ENCODE peak calls at places on chromosomes 1 and 21, in eight cellular contexts. G is K562, K is ovary, M is stomach, Z is suprapubic skin, W is SK-N-SH, V is A549, D is H1. U is an unnamed sample.

GRCh38 chr1:6464514-6464836 is 1.5 kb downstream of the TNFRSF25 start:
- DNase-seq in G (no peak), K (no peak), M (peak; percentile 90), Z (no peak), W (no peak), V (no peak), D (no peak), U (peak; percentile 70)

GRCh38 chr1:17649371-17650106 is 105.6 kb upstream of the ACTL8 start:
- DNase-seq in G (no peak), K (no peak), M (no peak), Z (no peak), W (no peak), V (no peak), D (no peak), U (no peak)

GRCh38 chr1:111960971-111961370 is 28.5 kb downstream of the KCND3 start:
- DNase-seq in G (no peak), K (no peak), M (no peak), Z (no peak), W (no peak), V (no peak), D (no peak), U (no peak)

GRCh38 chr1:4596486-4596885 is 57.9 kb upstream of the AJAP1 start:
- DNase-seq in G (no peak), K (no peak), M (peak; percentile 14), Z (peak; percentile 66), W (no peak), V (no peak), D (no peak), U (no peak)

GRCh38 chr1:5311634-5312298 is 657.4 kb downstream of the AJAP1 start:
- DNase-seq in G (no peak), K (no peak), M (no peak), Z (no peak), W (peak; percentile 71), V (no peak), D (no peak), U (no peak)

GRCh38 chr1:61491497-61491896 is 233.4 kb downstream of the TM2D1 start:
- DNase-seq in G (no peak), K (no peak), M (no peak), Z (no peak), W (no peak), V (no peak), D (no peak), U (no peak)

GRCh38 chr1:82161651-82162238 is 361.0 kb downstream of the ADGRL2 start:
- DNase-seq in G (no peak), K (no peak), M (no peak), Z (no peak), W (no peak), V (no peak), D (no peak), U (peak; percentile 11)

GRCh38 chr1:156581661-156582387 is 2.3 kb downstream of the TTC24 start:
- DNase-seq in G (no peak), K (peak; percentile 28), M (no peak), Z (no peak), W (no peak), V (no peak), D (no peak), U (no peak)

GRCh38 chr1:243312962-243313634 is 57.3 kb downstream of the SDCCAG8 start:
- DNase-seq in G (no peak), K (no peak), M (no peak), Z (no peak), W (no peak), V (no peak), D (no peak), U (no peak)

GRCh38 chr1:47224676-47225399 is 7.2 kb downstream of the TAL1 start:
- DNase-seq in G (no peak), K (no peak), M (no peak), Z (no peak), W (peak; percentile 57), V (no peak), D (no peak), U (no peak)

GRCh38 chr1:47227370-47228232 is 4.4 kb downstream of the TAL1 start:
- DNase-seq in G (no peak), K (no peak), M (no peak), Z (no peak), W (no peak), V (no peak), D (no peak), U (no peak)

GRCh38 chr1:47225430-47226100 is 6.5 kb downstream of the TAL1 start:
- DNase-seq in G (no peak), K (no peak), M (no peak), Z (no peak), W (peak; percentile 74), V (no peak), D (no peak), U (no peak)

GRCh38 chr1:47223921-47224675 is 7.9 kb downstream of the TAL1 start:
- DNase-seq in G (no peak), K (no peak), M (no peak), Z (no peak), W (no peak), V (no peak), D (no peak), U (no peak)

DNA sequence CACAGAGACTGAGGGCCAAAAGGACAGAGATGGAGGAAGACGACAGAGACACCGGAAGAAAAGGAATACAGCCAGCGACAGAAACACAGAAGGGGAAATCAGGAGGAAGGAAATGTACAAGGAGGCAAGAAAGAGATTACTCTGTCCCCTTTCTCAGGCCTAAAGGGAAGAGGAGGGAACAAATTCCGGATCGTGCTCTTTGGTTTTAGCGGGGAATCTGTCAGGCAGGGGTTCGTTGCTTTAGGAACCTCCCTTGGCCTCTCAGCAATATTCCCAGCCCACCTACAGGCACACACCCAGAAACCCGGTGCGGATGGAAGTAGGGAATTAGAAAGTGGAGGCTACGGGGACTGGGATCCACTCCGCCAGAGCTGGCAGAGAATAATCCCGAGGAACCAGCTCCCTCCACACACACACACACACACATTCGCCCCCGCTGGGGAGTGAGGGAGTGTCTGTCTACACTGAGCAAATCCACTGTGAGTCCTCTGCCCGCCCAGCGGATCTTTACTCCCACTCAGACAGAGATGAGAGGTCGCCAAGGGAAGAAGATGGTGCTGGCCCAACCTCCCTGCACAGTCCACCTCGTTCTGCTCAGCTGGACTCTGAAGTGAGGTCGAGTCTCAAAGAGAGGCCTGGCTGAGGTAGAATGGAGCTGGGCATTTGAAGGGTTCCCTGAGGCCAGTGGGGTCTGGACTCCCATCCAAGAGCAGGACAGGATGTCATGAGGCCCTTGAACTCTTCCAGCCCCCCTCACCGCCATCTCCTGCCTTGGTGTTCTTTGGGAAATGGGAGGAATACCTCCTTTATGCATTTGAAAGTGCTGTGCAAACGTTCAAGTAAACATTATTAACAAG is 5.7 kb downstream of the TAL1 start:
- DNase-seq in G (no peak), K (no peak), M (no peak), Z (no peak), W (no peak), V (no peak), D (no peak), U (no peak)
- H3K4me3 ChIP-seq in G (peak overlapping the region; percentile 0), K (no peak overlapping the region), M (peak overlapping the region; percentile 25), Z (peak overlapping the region; percentile 42), W (no peak overlapping the region), V (no peak overlapping the region), D (peak overlapping the region; percentile 54), U (no peak overlapping the region)

GRCh38 chr1:153510984-153511410 is 24.8 kb downstream of the S100A6 start:
- DNase-seq in G (peak; percentile 86), K (peak; percentile 88), M (peak; percentile 86), Z (peak; percentile 91), W (peak; percentile 89), V (peak; percentile 88), D (no peak), U (peak; percentile 89)

GRCh38 chr1:153506831-153507413 is 28.9 kb downstream of the S100A6 start:
- DNase-seq in G (no peak), K (peak; percentile 94), M (peak; percentile 52), Z (peak; percentile 88), W (no peak), V (peak; percentile 55), D (no peak), U (peak; percentile 67)

GRCh38 chr1:153509036-153509435 is 26.8 kb downstream of the S100A6 start:
- DNase-seq in G (no peak), K (no peak), M (no peak), Z (peak; percentile 12), W (no peak), V (no peak), D (no peak), U (no peak)

GRCh38 chr1:153507926-153508583 is 27.7 kb downstream of the S100A6 start:
- DNase-seq in G (no peak), K (no peak), M (no peak), Z (peak; percentile 58), W (no peak), V (no peak), D (no peak), U (no peak)

GRCh38 chr1:153509729-153510354 is 25.9 kb downstream of the S100A6 start:
- DNase-seq in G (peak; percentile 74), K (no peak), M (peak; percentile 55), Z (peak; percentile 78), W (peak; percentile 73), V (peak; percentile 79), D (no peak), U (peak; percentile 77)
- TF ChIP-seq EP300 in G (no peak), K (no peak), M (no peak), Z (no peak), W (no peak), V (no peak), D (no peak), U (no peak)

DNA sequence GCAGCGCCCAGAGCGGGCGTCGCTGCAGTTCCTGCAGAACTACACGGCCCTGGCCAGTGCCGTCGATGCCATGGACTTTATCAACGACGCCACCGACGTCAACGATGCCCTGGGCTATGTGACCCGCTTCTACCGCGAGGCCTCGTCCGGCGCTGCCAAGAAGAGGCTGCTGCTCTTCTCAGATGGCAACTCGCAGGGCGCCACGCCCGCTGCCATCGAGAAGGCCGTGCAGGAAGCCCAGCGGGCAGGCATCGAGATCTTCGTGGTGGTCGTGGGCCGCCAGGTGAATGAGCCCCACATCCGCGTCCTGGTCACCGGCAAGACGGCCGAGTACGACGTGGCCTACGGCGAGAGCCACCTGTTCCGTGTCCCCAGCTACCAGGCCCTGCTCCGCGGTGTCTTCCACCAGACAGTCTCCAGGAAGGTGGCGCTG is 22.0 kb downstream of the COL6A1 start:
- DNase-seq in G (no peak), K (no peak), M (peak; percentile 21), Z (no peak), W (no peak), V (no peak), D (no peak), U (no peak)
- H3K9me3 ChIP-seq in G (no peaks in the 10 kb centered on the region), K (no peaks in the 10 kb centered on the region), M (no peaks in the 10 kb centered on the region), Z (peaks cover 4% of the 10 kb centered on the region), W (no peaks in the 10 kb centered on the region), V (no peaks in the 10 kb centered on the region), D (no peaks in the 10 kb centered on the region), U (no peaks in the 10 kb centered on the region)

GRCh38 chr1:1895050-1895398 is 4.1 kb upstream of the GNB1 start:
- DNase-seq in G (no peak), K (no peak), M (no peak), Z (no peak), W (no peak), V (no peak), D (no peak), U (no peak)
- H3K4me3 ChIP-seq in G (no peak overlapping the region), K (no peak overlapping the region), M (no peak overlapping the region), Z (peak overlapping the region; percentile 21), W (no peak overlapping the region), V (no peak overlapping the region), D (no peak overlapping the region), U (no peak overlapping the region)